ENCODE peak calls at places on chromosomes 7 and 10, in eight cellular contexts. N, F, Y, A, K, X, T and L are unnamed samples.

GRCh38 chr7:29548823-29549222 is 14.8 kb upstream of the PRR15 start:
- DNase-seq in K (no peak), F (no peak), A (no peak), N (no peak), Y (no peak), X (no peak), T (no peak), L (no peak)

GRCh38 chr10:27784272-27784671 is 38.7 kb upstream of the MKX start:
- DNase-seq in Y (no peak), A (no peak), K (no peak), N (no peak), X (no peak), T (no peak), F (no peak), L (no peak)

GRCh38 chr10:44923611-44924010 is 12.5 kb downstream of the TMEM72 start:
- DNase-seq in A (no peak), Y (no peak), T (no peak), K (no peak), N (no peak), X (no peak), F (no peak), L (no peak)

GRCh38 chr10:126921974-126922525 is 16.8 kb downstream of the DOCK1 start:
- DNase-seq in A (no peak), X (no peak), F (no peak), Y (peak), T (no peak), N (peak), K (peak), L (no peak)

GRCh38 chr10:819326-819725 is 112.2 kb downstream of the LARP4B start:
- DNase-seq in T (no peak), A (no peak), Y (peak), F (no peak), K (no peak), X (no peak), N (no peak), L (no peak)

GRCh38 chr7:73827568-73828106 is 3.2 kb upstream of the CLDN4 start:
- DNase-seq in K (no peak), X (peak), N (peak), A (no peak), Y (no peak), T (peak), F (no peak), L (no peak)

GRCh38 chr10:100791254-100792058 is 46.1 kb downstream of the PAX2 start:
- DNase-seq in F (no peak), K (no peak), Y (no peak), A (no peak), T (no peak), N (no peak), X (no peak), L (no peak)

GRCh38 chr10:9646201-9646600 is 1371.5 kb upstream of the CELF2 start:
- DNase-seq in N (no peak), Y (no peak), K (no peak), A (no peak), X (no peak), T (no peak), F (no peak), L (no peak)

GRCh38 chr7:90119178-90119971 is 34.9 kb upstream of the STEAP1 start:
- DNase-seq in Y (peak), K (peak), T (peak), F (peak), N (no peak), A (no peak), X (peak), L (no peak)

GRCh38 chr10:96360331-96360730 is 1.5 kb upstream of the OPALIN start:
- DNase-seq in Y (no peak), A (no peak), X (no peak), T (no peak), K (no peak), F (no peak), N (no peak), L (no peak)